ENCODE peak calls at places on chromosomes 4 and X, in eight cellular contexts. I, Z, V, L, Q, J, K and F are unnamed samples.

GRCh38 chr4:48388504-48389154 is 47.3 kb downstream of the SLAIN2 start:
- DNase-seq in Z (no peak), V (no peak), I (no peak), L (peak), K (peak), J (no peak), Q (peak), F (no peak)

GRCh38 chr4:53014881-53015280 is 152.8 kb downstream of the RASL11B start:
- DNase-seq in Z (no peak), Q (no peak), V (no peak), J (no peak), L (peak), I (no peak), K (peak), F (no peak)

GRCh38 chrX:28854637-28855036 is 267.4 kb downstream of the IL1RAPL1 start:
- DNase-seq in V (no peak), Q (no peak), J (no peak), I (no peak), K (peak), L (no peak), Z (no peak), F (no peak)

GRCh38 chr4:118557298-118557851 is 127.8 kb upstream of the METTL14 start:
- DNase-seq in L (peak), J (no peak), V (no peak), K (peak), Z (no peak), I (no peak), Q (peak), F (no peak)

GRCh38 chr4:78588894-78589545 is 37.5 kb downstream of the ANXA3 start:
- DNase-seq in L (no peak), Z (no peak), I (no peak), Q (no peak), J (no peak), V (no peak), K (no peak), F (no peak)

GRCh38 chrX:75210602-75211001 is 54.5 kb upstream of the ABCB7 start:
- DNase-seq in Q (no peak), I (no peak), J (no peak), V (no peak), L (no peak), K (no peak), Z (no peak), F (no peak)

GRCh38 chr4:8394125-8394524 is 46.4 kb downstream of the ACOX3 start:
- DNase-seq in Z (no peak), V (no peak), Q (no peak), L (peak), K (peak), J (no peak), I (no peak), F (no peak)

GRCh38 chr4:129966175-129966574 is 870.2 kb downstream of the C4orf33 start:
- DNase-seq in L (no peak), J (no peak), I (no peak), K (no peak), Z (no peak), Q (no peak), V (no peak), F (no peak)

GRCh38 chrX:31271615-31272471 is 200.0 kb upstream of the FTHL17 start:
- DNase-seq in Z (no peak), V (no peak), L (peak), I (no peak), K (no peak), Q (no peak), J (no peak), F (no peak)

GRCh38 chrX:38871129-38872029 is 70.1 kb downstream of the MID1IP1 start:
- DNase-seq in L (no peak), J (no peak), K (no peak), Q (peak), Z (no peak), V (no peak), I (no peak), F (no peak)

GRCh38 chr4:37601527-37601926 is 84.6 kb downstream of the RELL1 start:
- DNase-seq in V (no peak), J (no peak), Z (no peak), K (peak), L (peak), I (no peak), Q (peak), F (no peak)

GRCh38 chrX:39755152-39756032 is 342.4 kb downstream of the BCOR start:
- DNase-seq in J (peak), Q (peak), Z (no peak), V (peak), I (no peak), K (peak), L (peak), F (peak)